ENCODE peak calls at places on chromosomes 2 and 18, in seven cellular contexts. Z is NB4; T is kidney glomerular epithelial cell; V is skeletal muscle cell; B is NCI-H748 treated with DMSO at 0.1 percent for 48 hours; R is HTR-8/SVneo; J is stimulated activated CD4-positive, alpha-beta T cell treated with anti-CD3 and anti-CD28 coated beads, Interleukin-4, amount 100 ng/mL, for 48 hours. E is an unnamed sample.

GRCh38 chr2:232781765-232782164 is 5.4 kb upstream of the KCNJ13 start:
- DNase-seq in Z (peak), T (peak), V (peak), B (no peak), R (peak), J (peak), E (no peak)

GRCh38 chr18:49170145-49170544 is 219.4 kb upstream of the SMAD7 start:
- DNase-seq in Z (no peak), T (no peak), V (no peak), B (no peak), R (no peak), J (no peak), E (no peak)

GRCh38 chr18:46755315-46756171 is 1.3 kb downstream of the ST8SIA5 start:
- DNase-seq in Z (no peak), T (no peak), V (no peak), B (peak), R (no peak), J (no peak), E (no peak)

GRCh38 chr18:77133920-77134496 is 1.4 kb upstream of the MBP start:
- DNase-seq in Z (peak), T (no peak), V (peak), B (peak), R (no peak), J (no peak), E (no peak)

GRCh38 chr18:45384137-45384998 is 230.9 kb upstream of the SLC14A2 start:
- DNase-seq in Z (peak), T (peak), V (no peak), B (peak), R (no peak), J (peak), E (peak)

GRCh38 chr2:223700221-223700620 is 98.1 kb upstream of the SCG2 start:
- DNase-seq in Z (no peak), T (no peak), V (no peak), B (no peak), R (no peak), J (no peak), E (no peak)

GRCh38 chr2:1477196-1478040 is 64.2 kb downstream of the TPO start:
- DNase-seq in Z (no peak), T (no peak), V (no peak), B (no peak), R (no peak), J (no peak), E (no peak)

GRCh38 chr2:28089486-28089885 is 199.0 kb downstream of the BABAM2 start:
- DNase-seq in Z (no peak), T (no peak), V (no peak), B (no peak), R (no peak), J (no peak), E (no peak)

GRCh38 chr2:193072647-193073046 is 877.9 kb upstream of the TMEFF2 start:
- DNase-seq in Z (no peak), T (no peak), V (no peak), B (no peak), R (no peak), J (no peak), E (no peak)

GRCh38 chr18:78427081-78427480 is 552.5 kb upstream of the SALL3 start:
- DNase-seq in Z (no peak), T (no peak), V (no peak), B (no peak), R (no peak), J (no peak), E (no peak)

GRCh38 chr2:102620367-102620766 is 1.0 kb downstream of the SLC9A2 start:
- DNase-seq in Z (no peak), T (no peak), V (no peak), B (no peak), R (no peak), J (no peak), E (no peak)

E was measured in activated T-cell treated with anti-CD3 and anti-CD28 coated beads for 48 hours.